ENCODE peak calls at places on chromosome 18, in six cellular contexts. One of them, this sample, is unnamed.

GRCh38 chr18:31100598-31101147 is 1.5 kb downstream of the DSC2 start:
- DNase-seq in left ventricle myocardium inferior: no peak
- DNase-seq in mammary epithelial cell: peak
- DNase-seq in tibial nerve: peak
- DNase-seq in PC-9: peak
- DNase-seq in uterus: no peak
- DNase-seq in this sample: no peak

GRCh38 chr18:9364242-9364641 is 29.7 kb downstream of the TWSG1 start:
- DNase-seq in left ventricle myocardium inferior: no peak
- DNase-seq in mammary epithelial cell: peak
- DNase-seq in tibial nerve: no peak
- DNase-seq in PC-9: peak
- DNase-seq in uterus: no peak
- DNase-seq in this sample: no peak

GRCh38 chr18:25164211-25164836 is 187.6 kb downstream of the ZNF521 start:
- DNase-seq in left ventricle myocardium inferior: no peak
- DNase-seq in mammary epithelial cell: peak
- DNase-seq in tibial nerve: no peak
- DNase-seq in PC-9: no peak
- DNase-seq in uterus: no peak
- DNase-seq in this sample: no peak

GRCh38 chr18:27075828-27076227 is 109.3 kb downstream of the CHST9 start:
- DNase-seq in left ventricle myocardium inferior: no peak
- DNase-seq in mammary epithelial cell: no peak
- DNase-seq in tibial nerve: no peak
- DNase-seq in PC-9: no peak
- DNase-seq in uterus: no peak
- DNase-seq in this sample: no peak

GRCh38 chr18:74234326-74235171 is 57.2 kb downstream of the CYB5A start:
- DNase-seq in left ventricle myocardium inferior: no peak
- DNase-seq in mammary epithelial cell: peak
- DNase-seq in tibial nerve: peak
- DNase-seq in PC-9: no peak
- DNase-seq in uterus: peak
- DNase-seq in this sample: no peak

GRCh38 chr18:50099725-50100414 is 95.1 kb downstream of the MYO5B start:
- DNase-seq in left ventricle myocardium inferior: no peak
- DNase-seq in mammary epithelial cell: peak
- DNase-seq in tibial nerve: no peak
- DNase-seq in PC-9: no peak
- DNase-seq in uterus: no peak
- DNase-seq in this sample: no peak

GRCh38 chr18:76262956-76263955 is 231.8 kb downstream of the ZNF516 start:
- DNase-seq in left ventricle myocardium inferior: no peak
- DNase-seq in mammary epithelial cell: no peak
- DNase-seq in tibial nerve: no peak
- DNase-seq in PC-9: no peak
- DNase-seq in uterus: peak
- DNase-seq in this sample: no peak

GRCh38 chr18:66601649-66602048 is 2.2 kb downstream of the CDH19 start:
- DNase-seq in left ventricle myocardium inferior: no peak
- DNase-seq in mammary epithelial cell: no peak
- DNase-seq in tibial nerve: no peak
- DNase-seq in PC-9: no peak
- DNase-seq in uterus: no peak
- DNase-seq in this sample: no peak

GRCh38 chr18:25279556-25279955 is 72.4 kb downstream of the ZNF521 start:
- DNase-seq in left ventricle myocardium inferior: no peak
- DNase-seq in mammary epithelial cell: no peak
- DNase-seq in tibial nerve: no peak
- DNase-seq in PC-9: no peak
- DNase-seq in uterus: no peak
- DNase-seq in this sample: no peak

GRCh38 chr18:75880266-75880665 is 452.8 kb upstream of the SMIM21 start:
- DNase-seq in left ventricle myocardium inferior: no peak
- DNase-seq in mammary epithelial cell: no peak
- DNase-seq in tibial nerve: no peak
- DNase-seq in PC-9: no peak
- DNase-seq in uterus: no peak
- DNase-seq in this sample: no peak

GRCh38 chr18:7958081-7958896 is 391.2 kb downstream of the PTPRM start:
- DNase-seq in left ventricle myocardium inferior: no peak
- DNase-seq in mammary epithelial cell: no peak
- DNase-seq in tibial nerve: no peak
- DNase-seq in PC-9: no peak
- DNase-seq in uterus: no peak
- DNase-seq in this sample: no peak

GRCh38 chr18:54191352-54191751 is 33.1 kb downstream of the MBD2 start:
- DNase-seq in left ventricle myocardium inferior: no peak
- DNase-seq in mammary epithelial cell: peak
- DNase-seq in tibial nerve: no peak
- DNase-seq in PC-9: peak
- DNase-seq in uterus: no peak
- DNase-seq in this sample: no peak

GRCh38 chr18:813405-814071 is 1.5 kb upstream of the YES1 start:
- DNase-seq in left ventricle myocardium inferior: no peak
- DNase-seq in mammary epithelial cell: no peak
- DNase-seq in tibial nerve: no peak
- DNase-seq in PC-9: no peak
- DNase-seq in uterus: no peak
- DNase-seq in this sample: no peak

GRCh38 chr18:57621252-57621607 is 406 bp downstream of the NARS1 start:
- DNase-seq in left ventricle myocardium inferior: no peak
- DNase-seq in mammary epithelial cell: no peak
- DNase-seq in tibial nerve: no peak
- DNase-seq in PC-9: no peak
- DNase-seq in uterus: no peak
- DNase-seq in this sample: no peak

GRCh38 chr18:74512321-74513053 is 16.3 kb downstream of the CNDP2 start:
- DNase-seq in left ventricle myocardium inferior: no peak
- DNase-seq in mammary epithelial cell: no peak
- DNase-seq in tibial nerve: no peak
- DNase-seq in PC-9: no peak
- DNase-seq in uterus: no peak
- DNase-seq in this sample: no peak

GRCh38 chr18:2368102-2368501 is 203.2 kb downstream of the METTL4 start:
- DNase-seq in left ventricle myocardium inferior: no peak
- DNase-seq in mammary epithelial cell: no peak
- DNase-seq in tibial nerve: no peak
- DNase-seq in PC-9: no peak
- DNase-seq in uterus: no peak
- DNase-seq in this sample: no peak

GRCh38 chr18:13568443-13569392 is 157.6 kb downstream of the FAM210A start:
- DNase-seq in left ventricle myocardium inferior: no peak
- DNase-seq in mammary epithelial cell: no peak
- DNase-seq in tibial nerve: no peak
- DNase-seq in PC-9: no peak
- DNase-seq in uterus: no peak
- DNase-seq in this sample: no peak

GRCh38 chr18:11749305-11749704 is 60.2 kb downstream of the GNAL start:
- DNase-seq in left ventricle myocardium inferior: no peak
- DNase-seq in mammary epithelial cell: no peak
- DNase-seq in tibial nerve: no peak
- DNase-seq in PC-9: no peak
- DNase-seq in uterus: no peak
- DNase-seq in this sample: no peak

GRCh38 chr18:11752116-11752911 is 63.2 kb downstream of the GNAL start:
- DNase-seq in left ventricle myocardium inferior: no peak
- DNase-seq in mammary epithelial cell: no peak
- DNase-seq in tibial nerve: no peak
- DNase-seq in PC-9: no peak
- DNase-seq in uterus: no peak
- DNase-seq in this sample: no peak

GRCh38 chr18:11750171-11750570 is 61.1 kb downstream of the GNAL start:
- DNase-seq in left ventricle myocardium inferior: no peak
- DNase-seq in mammary epithelial cell: no peak
- DNase-seq in tibial nerve: no peak
- DNase-seq in PC-9: no peak
- DNase-seq in uterus: no peak
- DNase-seq in this sample: no peak

GRCh38 chr18:11750581-11751304 is 61.7 kb downstream of the GNAL start:
- DNase-seq in left ventricle myocardium inferior: no peak
- DNase-seq in mammary epithelial cell: no peak
- DNase-seq in tibial nerve: no peak
- DNase-seq in PC-9: no peak
- DNase-seq in uterus: no peak
- DNase-seq in this sample: no peak

GRCh38 chr18:11751305-11752115 is 62.4 kb downstream of the GNAL start:
- DNase-seq in left ventricle myocardium inferior: no peak
- DNase-seq in mammary epithelial cell: no peak
- DNase-seq in tibial nerve: no peak
- DNase-seq in PC-9: no peak
- DNase-seq in uterus: no peak
- DNase-seq in this sample: no peak
- H3K27ac ChIP-seq in left ventricle myocardium inferior: no peak
- H3K27ac ChIP-seq in mammary epithelial cell: no peak
- H3K27ac ChIP-seq in tibial nerve: no peak
- H3K27ac ChIP-seq in PC-9: no peak
- H3K27ac ChIP-seq in uterus: no peak
- H3K27ac ChIP-seq in this sample: no peak

GRCh38 chr18:70469916-70470315 is 181.1 kb downstream of the SOCS6 start:
- DNase-seq in left ventricle myocardium inferior: no peak
- DNase-seq in mammary epithelial cell: no peak
- DNase-seq in tibial nerve: no peak
- DNase-seq in PC-9: no peak
- DNase-seq in uterus: no peak
- DNase-seq in this sample: no peak
- H3K27ac ChIP-seq in left ventricle myocardium inferior: no peak
- H3K27ac ChIP-seq in mammary epithelial cell: no peak
- H3K27ac ChIP-seq in tibial nerve: no peak
- H3K27ac ChIP-seq in PC-9: no peak
- H3K27ac ChIP-seq in uterus: no peak
- H3K27ac ChIP-seq in this sample: no peak

DNA sequence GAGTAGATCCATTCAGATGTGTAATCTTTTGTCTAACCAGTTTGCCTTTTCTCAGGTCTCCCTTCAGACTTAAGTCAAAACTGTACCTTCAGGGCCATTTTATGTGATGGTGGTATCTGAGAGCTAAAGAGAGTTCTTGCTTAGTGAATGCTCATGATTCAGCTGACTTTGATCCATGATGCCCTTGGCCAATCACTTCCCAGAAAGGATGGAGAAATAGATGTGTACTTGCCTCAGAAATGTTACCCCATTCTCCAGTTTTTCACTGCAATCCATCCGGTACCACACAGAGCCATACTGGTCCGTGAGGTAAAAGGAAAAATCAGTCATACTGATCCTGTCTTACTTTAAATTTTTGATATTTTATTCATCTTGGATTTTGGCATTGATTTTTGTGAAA is 234.8 kb upstream of the PIK3C3 start:
- DNase-seq in left ventricle myocardium inferior: no peak
- DNase-seq in mammary epithelial cell: no peak
- DNase-seq in tibial nerve: no peak
- DNase-seq in PC-9: no peak
- DNase-seq in uterus: no peak
- DNase-seq in this sample: no peak
- H3K27ac ChIP-seq in left ventricle myocardium inferior: no peak
- H3K27ac ChIP-seq in mammary epithelial cell: no peak
- H3K27ac ChIP-seq in tibial nerve: no peak
- H3K27ac ChIP-seq in PC-9: no peak
- H3K27ac ChIP-seq in uterus: no peak
- H3K27ac ChIP-seq in this sample: no peak

GRCh38 chr18:63236990-63237389 is 82.6 kb downstream of the BCL2 start:
- DNase-seq in left ventricle myocardium inferior: peak
- DNase-seq in mammary epithelial cell: no peak
- DNase-seq in tibial nerve: peak
- DNase-seq in PC-9: no peak
- DNase-seq in uterus: peak
- DNase-seq in this sample: no peak

GRCh38 chr18:63237486-63237885 is 82.1 kb downstream of the BCL2 start:
- DNase-seq in left ventricle myocardium inferior: no peak
- DNase-seq in mammary epithelial cell: no peak
- DNase-seq in tibial nerve: peak
- DNase-seq in PC-9: peak
- DNase-seq in uterus: no peak
- DNase-seq in this sample: no peak

GRCh38 chr18:63238711-63239110 is 80.9 kb downstream of the BCL2 start:
- DNase-seq in left ventricle myocardium inferior: no peak
- DNase-seq in mammary epithelial cell: no peak
- DNase-seq in tibial nerve: no peak
- DNase-seq in PC-9: no peak
- DNase-seq in uterus: no peak
- DNase-seq in this sample: no peak

GRCh38 chr18:63236417-63236816 is 83.2 kb downstream of the BCL2 start:
- DNase-seq in left ventricle myocardium inferior: peak
- DNase-seq in mammary epithelial cell: no peak
- DNase-seq in tibial nerve: peak
- DNase-seq in PC-9: no peak
- DNase-seq in uterus: no peak
- DNase-seq in this sample: no peak

GRCh38 chr18:63237911-63238710 is 81.5 kb downstream of the BCL2 start:
- DNase-seq in left ventricle myocardium inferior: no peak
- DNase-seq in mammary epithelial cell: peak
- DNase-seq in tibial nerve: peak
- DNase-seq in PC-9: peak
- DNase-seq in uterus: no peak
- DNase-seq in this sample: no peak
- H3K27ac ChIP-seq in left ventricle myocardium inferior: peak
- H3K27ac ChIP-seq in mammary epithelial cell: peak
- H3K27ac ChIP-seq in tibial nerve: peak
- H3K27ac ChIP-seq in PC-9: peak
- H3K27ac ChIP-seq in uterus: peak
- H3K27ac ChIP-seq in this sample: no peak

GRCh38 chr18:36360256-36360909 is 62.9 kb downstream of the FHOD3 start:
- DNase-seq in left ventricle myocardium inferior: no peak
- DNase-seq in mammary epithelial cell: no peak
- DNase-seq in tibial nerve: no peak
- DNase-seq in PC-9: no peak
- DNase-seq in uterus: no peak
- DNase-seq in this sample: no peak
- H3K27ac ChIP-seq in left ventricle myocardium inferior: no peak
- H3K27ac ChIP-seq in mammary epithelial cell: no peak
- H3K27ac ChIP-seq in tibial nerve: no peak
- H3K27ac ChIP-seq in PC-9: no peak
- H3K27ac ChIP-seq in uterus: no peak
- H3K27ac ChIP-seq in this sample: no peak

This sample was measured in effector memory CD4-positive, alpha-beta T cell.